ENCODE peak calls at places on chromosomes 4 and X, in eight cellular contexts. D, T, W, N, K, S, A and U are unnamed samples.

GRCh38 chr4:177485528-177485927 is 43.3 kb upstream of the AGA start:
- DNase-seq in D (peak), T (no peak), W (no peak), N (no peak), K (no peak), S (no peak), A (peak), U (peak)

GRCh38 chrX:106023947-106024346 is 14.6 kb downstream of the SERPINA7 start:
- DNase-seq in D (no peak), T (no peak), W (no peak), N (no peak), K (no peak), S (no peak), A (no peak), U (no peak)

GRCh38 chrX:66399273-66399672 is 235.2 kb downstream of the HEPH start:
- DNase-seq in D (no peak), T (no peak), W (no peak), N (no peak), K (no peak), S (no peak), A (no peak), U (no peak)

GRCh38 chr4:168864831-168865541 is 145.1 kb downstream of the CBR4 start:
- DNase-seq in D (no peak), T (no peak), W (no peak), N (no peak), K (no peak), S (no peak), A (peak), U (peak)

GRCh38 chr4:99091174-99091573 is 2.6 kb upstream of the ADH5 start:
- DNase-seq in D (no peak), T (no peak), W (no peak), N (no peak), K (no peak), S (no peak), A (no peak), U (no peak)

GRCh38 chrX:7448123-7448522 is 300.2 kb upstream of the PUDP start:
- DNase-seq in D (no peak), T (no peak), W (no peak), N (no peak), K (no peak), S (no peak), A (no peak), U (peak)

GRCh38 chrX:10156199-10157031 is at the start of gene CLCN4:
- DNase-seq in D (peak), T (peak), W (peak), N (peak), K (no peak), S (peak), A (no peak), U (peak)

GRCh38 chr4:4852591-4853362 is 6.7 kb upstream of the MSX1 start:
- DNase-seq in D (no peak), T (no peak), W (no peak), N (peak), K (no peak), S (no peak), A (peak), U (peak)

GRCh38 chrX:6184900-6185515 is 43.7 kb downstream of the NLGN4X start:
- DNase-seq in D (peak), T (no peak), W (no peak), N (no peak), K (no peak), S (no peak), A (no peak), U (peak)

GRCh38 chrX:19751068-19751467 is 136.3 kb downstream of the SH3KBP1 start:
- DNase-seq in D (no peak), T (no peak), W (no peak), N (no peak), K (no peak), S (no peak), A (no peak), U (no peak)

GRCh38 chr4:98601719-98602118 is 56.7 kb downstream of the TSPAN5 start:
- DNase-seq in D (peak), T (no peak), W (no peak), N (no peak), K (no peak), S (no peak), A (no peak), U (peak)